ENCODE peak calls at places on chromosomes 5 and 9, in eight cellular contexts. One of them, this sample, is unnamed.

GRCh38 chr9:130128251-130128650 is 44.0 kb upstream of the NCS1 start:
- DNase-seq in fibroblast of lung: no peak
- DNase-seq in lower lobe of right lung: peak
- DNase-seq in retinal pigment epithelial cell: no peak
- DNase-seq in OCI-LY7: peak
- DNase-seq in pancreas: no peak
- DNase-seq in A549: no peak
- DNase-seq in progenitor cell of endocrine pancreas: no peak
- DNase-seq in this sample: peak

GRCh38 chr9:33159760-33160127 is 7.4 kb downstream of the B4GALT1 start:
- DNase-seq in OCI-LY7: peak
- DNase-seq in pancreas: no peak
- DNase-seq in lower lobe of right lung: peak
- DNase-seq in retinal pigment epithelial cell: no peak
- DNase-seq in A549: peak
- DNase-seq in progenitor cell of endocrine pancreas: no peak
- DNase-seq in fibroblast of lung: peak
- DNase-seq in this sample: peak

GRCh38 chr5:7856855-7857254 is 5.9 kb upstream of the CFAP90 start:
- DNase-seq in OCI-LY7: peak
- DNase-seq in progenitor cell of endocrine pancreas: no peak
- DNase-seq in pancreas: no peak
- DNase-seq in fibroblast of lung: peak
- DNase-seq in A549: peak
- DNase-seq in retinal pigment epithelial cell: no peak
- DNase-seq in lower lobe of right lung: no peak
- DNase-seq in this sample: peak

GRCh38 chr5:14685757-14686156 is 21.2 kb downstream of the OTULIN start:
- DNase-seq in pancreas: no peak
- DNase-seq in progenitor cell of endocrine pancreas: no peak
- DNase-seq in OCI-LY7: peak
- DNase-seq in retinal pigment epithelial cell: no peak
- DNase-seq in A549: peak
- DNase-seq in fibroblast of lung: peak
- DNase-seq in lower lobe of right lung: no peak
- DNase-seq in this sample: peak

GRCh38 chr5:126836778-126837177 is 59.8 kb downstream of the LMNB1 start:
- DNase-seq in pancreas: no peak
- DNase-seq in A549: no peak
- DNase-seq in OCI-LY7: no peak
- DNase-seq in progenitor cell of endocrine pancreas: no peak
- DNase-seq in fibroblast of lung: no peak
- DNase-seq in lower lobe of right lung: no peak
- DNase-seq in retinal pigment epithelial cell: no peak
- DNase-seq in this sample: no peak

GRCh38 chr9:3732077-3733038 is 206.6 kb upstream of the RFX3 start:
- DNase-seq in lower lobe of right lung: no peak
- DNase-seq in progenitor cell of endocrine pancreas: peak
- DNase-seq in A549: peak
- DNase-seq in pancreas: no peak
- DNase-seq in retinal pigment epithelial cell: peak
- DNase-seq in OCI-LY7: peak
- DNase-seq in fibroblast of lung: peak
- DNase-seq in this sample: peak

GRCh38 chr5:139847790-139848507 is 52.3 kb downstream of the PSD2 start:
- DNase-seq in progenitor cell of endocrine pancreas: peak
- DNase-seq in A549: peak
- DNase-seq in lower lobe of right lung: peak
- DNase-seq in retinal pigment epithelial cell: no peak
- DNase-seq in fibroblast of lung: no peak
- DNase-seq in pancreas: peak
- DNase-seq in OCI-LY7: peak
- DNase-seq in this sample: peak

GRCh38 chr9:5265939-5266338 is 34.7 kb downstream of the INSL4 start:
- DNase-seq in lower lobe of right lung: no peak
- DNase-seq in OCI-LY7: peak
- DNase-seq in pancreas: no peak
- DNase-seq in fibroblast of lung: no peak
- DNase-seq in progenitor cell of endocrine pancreas: no peak
- DNase-seq in A549: no peak
- DNase-seq in retinal pigment epithelial cell: no peak
- DNase-seq in this sample: no peak

GRCh38 chr5:119515192-119515591 is 62.9 kb downstream of the HSD17B4 start:
- DNase-seq in A549: no peak
- DNase-seq in retinal pigment epithelial cell: no peak
- DNase-seq in OCI-LY7: no peak
- DNase-seq in progenitor cell of endocrine pancreas: no peak
- DNase-seq in fibroblast of lung: peak
- DNase-seq in pancreas: no peak
- DNase-seq in lower lobe of right lung: no peak
- DNase-seq in this sample: no peak

GRCh38 chr9:71752928-71753327 is 15.4 kb downstream of the CEMIP2 start:
- DNase-seq in OCI-LY7: no peak
- DNase-seq in lower lobe of right lung: no peak
- DNase-seq in retinal pigment epithelial cell: no peak
- DNase-seq in A549: no peak
- DNase-seq in progenitor cell of endocrine pancreas: no peak
- DNase-seq in fibroblast of lung: no peak
- DNase-seq in pancreas: no peak
- DNase-seq in this sample: no peak

GRCh38 chr5:179608131-179608581 is 15.3 kb downstream of the HNRNPH1 start:
- DNase-seq in retinal pigment epithelial cell: no peak
- DNase-seq in OCI-LY7: peak
- DNase-seq in lower lobe of right lung: no peak
- DNase-seq in pancreas: no peak
- DNase-seq in A549: no peak
- DNase-seq in fibroblast of lung: peak
- DNase-seq in progenitor cell of endocrine pancreas: no peak
- DNase-seq in this sample: no peak

GRCh38 chr5:170611446-170612088 is 107.7 kb downstream of the KCNIP1 start:
- DNase-seq in lower lobe of right lung: no peak
- DNase-seq in retinal pigment epithelial cell: no peak
- DNase-seq in progenitor cell of endocrine pancreas: no peak
- DNase-seq in OCI-LY7: no peak
- DNase-seq in fibroblast of lung: no peak
- DNase-seq in pancreas: no peak
- DNase-seq in A549: no peak
- DNase-seq in this sample: no peak

GRCh38 chr5:157748740-157749461 is 5.4 kb downstream of the LSM11 start:
- DNase-seq in fibroblast of lung: peak
- DNase-seq in A549: peak
- DNase-seq in pancreas: no peak
- DNase-seq in retinal pigment epithelial cell: peak
- DNase-seq in OCI-LY7: no peak
- DNase-seq in lower lobe of right lung: no peak
- DNase-seq in progenitor cell of endocrine pancreas: no peak
- DNase-seq in this sample: no peak

GRCh38 chr5:71829206-71829605 is 110.1 kb downstream of the CARTPT start:
- DNase-seq in A549: no peak
- DNase-seq in retinal pigment epithelial cell: no peak
- DNase-seq in fibroblast of lung: no peak
- DNase-seq in progenitor cell of endocrine pancreas: no peak
- DNase-seq in OCI-LY7: peak
- DNase-seq in lower lobe of right lung: no peak
- DNase-seq in pancreas: no peak
- DNase-seq in this sample: no peak

GRCh38 chr5:122447072-122447471 is 135.0 kb downstream of the SNCAIP start:
- DNase-seq in fibroblast of lung: no peak
- DNase-seq in pancreas: no peak
- DNase-seq in progenitor cell of endocrine pancreas: no peak
- DNase-seq in A549: no peak
- DNase-seq in retinal pigment epithelial cell: no peak
- DNase-seq in OCI-LY7: no peak
- DNase-seq in lower lobe of right lung: no peak
- DNase-seq in this sample: no peak

GRCh38 chr5:172564187-172564586 is 76.9 kb upstream of the NEURL1B start:
- DNase-seq in A549: no peak
- DNase-seq in progenitor cell of endocrine pancreas: peak
- DNase-seq in OCI-LY7: no peak
- DNase-seq in fibroblast of lung: no peak
- DNase-seq in retinal pigment epithelial cell: no peak
- DNase-seq in pancreas: peak
- DNase-seq in lower lobe of right lung: peak
- DNase-seq in this sample: no peak

GRCh38 chr5:133882801-133883200 is 85.6 kb downstream of the C5orf15 start:
- DNase-seq in lower lobe of right lung: no peak
- DNase-seq in fibroblast of lung: no peak
- DNase-seq in pancreas: no peak
- DNase-seq in A549: no peak
- DNase-seq in OCI-LY7: no peak
- DNase-seq in retinal pigment epithelial cell: no peak
- DNase-seq in progenitor cell of endocrine pancreas: no peak
- DNase-seq in this sample: no peak

GRCh38 chr9:16154570-16155078 is 601.8 kb downstream of the CCDC171 start:
- DNase-seq in pancreas: peak
- DNase-seq in retinal pigment epithelial cell: no peak
- DNase-seq in OCI-LY7: peak
- DNase-seq in fibroblast of lung: peak
- DNase-seq in lower lobe of right lung: no peak
- DNase-seq in progenitor cell of endocrine pancreas: peak
- DNase-seq in A549: peak
- DNase-seq in this sample: peak

GRCh38 chr5:1883120-1883924 is 597 bp upstream of the IRX4 start:
- DNase-seq in OCI-LY7: no peak
- DNase-seq in fibroblast of lung: no peak
- DNase-seq in A549: peak
- DNase-seq in pancreas: peak
- DNase-seq in progenitor cell of endocrine pancreas: peak
- DNase-seq in retinal pigment epithelial cell: no peak
- DNase-seq in lower lobe of right lung: peak
- DNase-seq in this sample: peak

GRCh38 chr5:119036101-119036762 is 34.7 kb upstream of the DMXL1 start:
- DNase-seq in pancreas: no peak
- DNase-seq in OCI-LY7: no peak
- DNase-seq in fibroblast of lung: peak
- DNase-seq in A549: peak
- DNase-seq in retinal pigment epithelial cell: peak
- DNase-seq in lower lobe of right lung: no peak
- DNase-seq in progenitor cell of endocrine pancreas: no peak
- DNase-seq in this sample: no peak

GRCh38 chr5:84384604-84385575 is at the start of gene EDIL3:
- DNase-seq in OCI-LY7: no peak
- DNase-seq in fibroblast of lung: peak
- DNase-seq in A549: peak
- DNase-seq in retinal pigment epithelial cell: no peak
- DNase-seq in progenitor cell of endocrine pancreas: peak
- DNase-seq in pancreas: peak
- DNase-seq in lower lobe of right lung: peak
- DNase-seq in this sample: no peak

GRCh38 chr5:170523129-170523497 is 19.3 kb downstream of the KCNIP1 start:
- DNase-seq in A549: no peak
- DNase-seq in lower lobe of right lung: no peak
- DNase-seq in pancreas: no peak
- DNase-seq in OCI-LY7: no peak
- DNase-seq in retinal pigment epithelial cell: no peak
- DNase-seq in progenitor cell of endocrine pancreas: no peak
- DNase-seq in fibroblast of lung: no peak
- DNase-seq in this sample: no peak

GRCh38 chr9:85647571-85647970 is 94.2 kb downstream of the AGTPBP1 start:
- DNase-seq in A549: no peak
- DNase-seq in fibroblast of lung: no peak
- DNase-seq in pancreas: no peak
- DNase-seq in lower lobe of right lung: no peak
- DNase-seq in progenitor cell of endocrine pancreas: no peak
- DNase-seq in OCI-LY7: peak
- DNase-seq in retinal pigment epithelial cell: no peak
- DNase-seq in this sample: peak

GRCh38 chr5:141650851-141651727 is at the start of gene FCHSD1:
- DNase-seq in OCI-LY7: peak
- DNase-seq in progenitor cell of endocrine pancreas: peak
- DNase-seq in lower lobe of right lung: peak
- DNase-seq in fibroblast of lung: peak
- DNase-seq in A549: peak
- DNase-seq in retinal pigment epithelial cell: no peak
- DNase-seq in pancreas: peak
- DNase-seq in this sample: peak

GRCh38 chr9:117073539-117074336 is 341.1 kb downstream of the ASTN2 start:
- DNase-seq in retinal pigment epithelial cell: no peak
- DNase-seq in fibroblast of lung: no peak
- DNase-seq in OCI-LY7: peak
- DNase-seq in A549: peak
- DNase-seq in progenitor cell of endocrine pancreas: peak
- DNase-seq in pancreas: no peak
- DNase-seq in lower lobe of right lung: no peak
- DNase-seq in this sample: peak

GRCh38 chr9:6557883-6558282 is 87.6 kb downstream of the GLDC start:
- DNase-seq in progenitor cell of endocrine pancreas: no peak
- DNase-seq in pancreas: no peak
- DNase-seq in OCI-LY7: no peak
- DNase-seq in lower lobe of right lung: no peak
- DNase-seq in fibroblast of lung: no peak
- DNase-seq in A549: no peak
- DNase-seq in retinal pigment epithelial cell: no peak
- DNase-seq in this sample: no peak
- TF ChIP-seq CTCF in progenitor cell of endocrine pancreas: no peak
- TF ChIP-seq CTCF in pancreas: no peak
- TF ChIP-seq CTCF in OCI-LY7: no peak
- TF ChIP-seq CTCF in lower lobe of right lung: no peak
- TF ChIP-seq CTCF in fibroblast of lung: no peak
- TF ChIP-seq CTCF in A549: no peak
- TF ChIP-seq CTCF in retinal pigment epithelial cell: no peak
- TF ChIP-seq CTCF in this sample: no peak

DNA sequence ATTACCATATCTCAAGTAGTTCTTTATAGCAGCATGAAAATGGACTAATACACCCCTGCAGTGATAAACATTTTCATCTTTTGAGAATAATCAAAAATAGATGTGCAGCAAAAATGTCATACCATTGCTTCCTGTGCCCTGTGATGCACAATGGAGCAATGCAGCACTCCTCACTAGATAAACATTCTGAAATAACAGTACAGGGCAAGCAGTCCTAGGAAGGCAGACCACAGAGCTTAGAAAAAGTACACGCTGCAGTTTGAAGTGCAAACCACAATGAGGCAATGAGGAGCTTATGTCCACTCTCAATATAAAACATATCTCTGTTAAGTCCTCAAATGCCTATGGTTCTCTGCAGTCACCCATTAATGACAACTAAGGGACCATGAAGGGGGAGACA is 367.6 kb downstream of the PDE4D start:
- DNase-seq in OCI-LY7: no peak
- DNase-seq in retinal pigment epithelial cell: peak
- DNase-seq in lower lobe of right lung: no peak
- DNase-seq in pancreas: no peak
- DNase-seq in fibroblast of lung: peak
- DNase-seq in A549: peak
- DNase-seq in progenitor cell of endocrine pancreas: no peak
- DNase-seq in this sample: no peak
- TF ChIP-seq CTCF in OCI-LY7: no peak
- TF ChIP-seq CTCF in retinal pigment epithelial cell: no peak
- TF ChIP-seq CTCF in lower lobe of right lung: no peak
- TF ChIP-seq CTCF in pancreas: no peak
- TF ChIP-seq CTCF in fibroblast of lung: peak
- TF ChIP-seq CTCF in A549: peak
- TF ChIP-seq CTCF in progenitor cell of endocrine pancreas: no peak
- TF ChIP-seq CTCF in this sample: no peak

GRCh38 chr5:92885950-92886349 is 695.1 kb downstream of the NR2F1-AS1 start:
- DNase-seq in lower lobe of right lung: no peak
- DNase-seq in retinal pigment epithelial cell: no peak
- DNase-seq in pancreas: no peak
- DNase-seq in progenitor cell of endocrine pancreas: no peak
- DNase-seq in fibroblast of lung: no peak
- DNase-seq in OCI-LY7: no peak
- DNase-seq in A549: peak
- DNase-seq in this sample: no peak
- TF ChIP-seq CTCF in lower lobe of right lung: no peak
- TF ChIP-seq CTCF in retinal pigment epithelial cell: no peak
- TF ChIP-seq CTCF in pancreas: no peak
- TF ChIP-seq CTCF in progenitor cell of endocrine pancreas: peak
- TF ChIP-seq CTCF in fibroblast of lung: no peak
- TF ChIP-seq CTCF in OCI-LY7: no peak
- TF ChIP-seq CTCF in A549: peak
- TF ChIP-seq CTCF in this sample: peak

GRCh38 chr5:150989695-150990094 is 30.7 kb upstream of the GPX3 start:
- DNase-seq in progenitor cell of endocrine pancreas: no peak
- DNase-seq in fibroblast of lung: no peak
- DNase-seq in OCI-LY7: peak
- DNase-seq in pancreas: no peak
- DNase-seq in lower lobe of right lung: no peak
- DNase-seq in A549: no peak
- DNase-seq in retinal pigment epithelial cell: no peak
- DNase-seq in this sample: no peak
- TF ChIP-seq CTCF in progenitor cell of endocrine pancreas: no peak
- TF ChIP-seq CTCF in fibroblast of lung: peak
- TF ChIP-seq CTCF in OCI-LY7: peak
- TF ChIP-seq CTCF in pancreas: no peak
- TF ChIP-seq CTCF in lower lobe of right lung: no peak
- TF ChIP-seq CTCF in A549: peak
- TF ChIP-seq CTCF in retinal pigment epithelial cell: no peak
- TF ChIP-seq CTCF in this sample: peak